ENCODE peak calls at places on chromosomes 3 and 15, in seven cellular contexts. Z is endothelial cell; K is NCI-H1694; A is substantia nigra; F is stimulated activated CD8-positive, alpha-beta memory T cell treated with anti-CD3 and anti-CD28 coated beads, Interleukin-15, amount 100 ng/mL, for 24 hours; S is RWPE1; G is H7. T is an unnamed sample.

GRCh38 chr15:66138882-66139281 is 114.7 kb downstream of the MEGF11 start:
- DNase-seq in Z (no peak), K (no peak), A (no peak), F (no peak), S (no peak), G (no peak), T (no peak)

GRCh38 chr3:58218904-58219303 is 8.1 kb upstream of the DNASE1L3 start:
- DNase-seq in Z (no peak), K (no peak), A (no peak), F (no peak), S (no peak), G (no peak), T (peak; percentile 26)

GRCh38 chr15:87874896-87875661 is 381.5 kb downstream of the NTRK3 start:
- DNase-seq in Z (peak; percentile 7), K (no peak), A (peak; percentile 22), F (no peak), S (no peak), G (peak; percentile 27), T (no peak)

GRCh38 chr3:141294848-141295247 is 63.2 kb downstream of the PXYLP1 start:
- DNase-seq in Z (no peak), K (no peak), A (no peak), F (no peak), S (peak; percentile 44), G (no peak), T (no peak)

GRCh38 chr3:122498152-122498551 is 16.6 kb downstream of the KPNA1 start:
- DNase-seq in Z (no peak), K (no peak), A (no peak), F (no peak), S (no peak), G (no peak), T (no peak)

GRCh38 chr3:195612075-195612800 is 28.5 kb upstream of the APOD start:
- DNase-seq in Z (no peak), K (no peak), A (no peak), F (no peak), S (no peak), G (no peak), T (no peak)

GRCh38 chr3:172629470-172629869 is 81.4 kb downstream of the NCEH1 start:
- DNase-seq in Z (no peak), K (no peak), A (no peak), F (no peak), S (no peak), G (no peak), T (no peak)

GRCh38 chr3:123728014-123728413 is 143.2 kb upstream of the HACD2 start:
- DNase-seq in Z (no peak), K (no peak), A (no peak), F (no peak), S (no peak), G (no peak), T (no peak)

GRCh38 chr3:168250415-168250861 is 154.7 kb upstream of the GOLIM4 start:
- DNase-seq in Z (peak; percentile 4), K (no peak), A (no peak), F (no peak), S (no peak), G (peak; percentile 24), T (no peak)

GRCh38 chr3:106006001-106006400 is 137.2 kb upstream of the CBLB start:
- DNase-seq in Z (no peak), K (no peak), A (no peak), F (no peak), S (peak; percentile 73), G (no peak), T (peak; percentile 25)

GRCh38 chr3:142929109-142929508 is 34.4 kb downstream of the PAQR9 start:
- DNase-seq in Z (peak; percentile 45), K (peak; percentile 18), A (no peak), F (no peak), S (peak; percentile 66), G (peak; percentile 54), T (no peak)

GRCh38 chr3:193711964-193712598 is 119.1 kb downstream of the OPA1 start:
- DNase-seq in Z (no peak), K (no peak), A (no peak), F (no peak), S (no peak), G (no peak), T (no peak)

GRCh38 chr3:121985841-121986240 is 36.2 kb downstream of the ILDR1 start:
- DNase-seq in Z (no peak), K (no peak), A (no peak), F (no peak), S (no peak), G (no peak), T (no peak)

GRCh38 chr3:166360702-166361101 is 523.5 kb upstream of the BCHE start:
- DNase-seq in Z (no peak), K (no peak), A (no peak), F (no peak), S (no peak), G (no peak), T (no peak)

GRCh38 chr3:13115991-13116390 is 42.8 kb upstream of the IQSEC1 start:
- DNase-seq in Z (no peak), K (no peak), A (no peak), F (no peak), S (no peak), G (no peak), T (no peak)

GRCh38 chr15:68420186-68420684 is 11.7 kb downstream of the ITGA11 start:
- DNase-seq in Z (no peak), K (no peak), A (no peak), F (no peak), S (no peak), G (no peak), T (no peak)

GRCh38 chr15:51375966-51376640 is 34.6 kb downstream of the GLDN start:
- DNase-seq in Z (no peak), K (no peak), A (no peak), F (no peak), S (no peak), G (no peak), T (no peak)

GRCh38 chr15:25775317-25775912 is 87.7 kb downstream of the ATP10A start:
- DNase-seq in Z (no peak), K (no peak), A (no peak), F (no peak), S (peak; percentile 20), G (peak; percentile 73), T (peak; percentile 91)

GRCh38 chr3:196782496-196782895 is 42.8 kb downstream of the PAK2 start:
- DNase-seq in Z (no peak), K (no peak), A (no peak), F (no peak), S (no peak), G (no peak), T (no peak)

GRCh38 chr15:34318277-34319079 is 19.1 kb downstream of the SLC12A6 start:
- DNase-seq in Z (peak; percentile 21), K (no peak), A (no peak), F (no peak), S (peak; percentile 83), G (peak; percentile 56), T (no peak)

GRCh38 chr3:16906679-16907078 is 21.9 kb downstream of the PLCL2 start:
- DNase-seq in Z (no peak), K (no peak), A (no peak), F (no peak), S (no peak), G (no peak), T (no peak)

GRCh38 chr3:179107617-179108016 is 36.0 kb upstream of the ZMAT3 start:
- DNase-seq in Z (no peak), K (no peak), A (no peak), F (no peak), S (no peak), G (no peak), T (no peak)

GRCh38 chr15:82081904-82082810 is 36.3 kb upstream of the MEX3B start:
- DNase-seq in Z (peak; percentile 28), K (no peak), A (no peak), F (no peak), S (no peak), G (peak; percentile 85), T (no peak)

GRCh38 chr15:78206326-78207109 is 27.8 kb downstream of the ACSBG1 start:
- DNase-seq in Z (no peak), K (no peak), A (no peak), F (no peak), S (no peak), G (peak; percentile 31), T (peak; percentile 10)

GRCh38 chr15:101444015-101444414 is 45.5 kb downstream of the PCSK6 start:
- DNase-seq in Z (no peak), K (no peak), A (no peak), F (no peak), S (no peak), G (no peak), T (peak; percentile 81)

GRCh38 chr3:114112696-114113095 is 56.2 kb downstream of the QTRT2 start:
- DNase-seq in Z (no peak), K (no peak), A (no peak), F (no peak), S (no peak), G (no peak), T (no peak)

GRCh38 chr15:96347181-96348111 is 16.9 kb downstream of the NR2F2 start:
- DNase-seq in Z (no peak), K (no peak), A (no peak), F (no peak), S (no peak), G (peak; percentile 89), T (peak; percentile 85)

GRCh38 chr3:71543371-71544016 is 40.0 kb downstream of the FOXP1 start:
- DNase-seq in Z (no peak), K (no peak), A (no peak), F (no peak), S (no peak), G (no peak), T (no peak)

T was measured in lower leg skin.